ENCODE peak calls at places on chromosomes 3 and 15, in five cellular contexts. One of them, this sample, is unnamed.
A peak's percentile ranks its signal among the peaks of the same experiment; 100 is the strongest.

GRCh38 chr3:24338409-24338808 is 156.2 kb downstream of the THRB start:
- DNase-seq in fibroblast of lung: no peak
- DNase-seq in PC-3: peak; percentile 27
- DNase-seq in IMR-90: no peak
- DNase-seq in HepG2: no peak
- DNase-seq in this sample: no peak

GRCh38 chr3:63617391-63617790 is 35.1 kb upstream of the SNTN start:
- DNase-seq in fibroblast of lung: no peak
- DNase-seq in PC-3: no peak
- DNase-seq in IMR-90: no peak
- DNase-seq in HepG2: no peak
- DNase-seq in this sample: no peak

GRCh38 chr15:40853241-40853890 is 9.5 kb downstream of the SPINT1 start:
- DNase-seq in fibroblast of lung: no peak
- DNase-seq in PC-3: no peak
- DNase-seq in IMR-90: no peak
- DNase-seq in HepG2: no peak
- DNase-seq in this sample: no peak

GRCh38 chr3:165382672-165383071 is 186.5 kb upstream of the SLITRK3 start:
- DNase-seq in fibroblast of lung: no peak
- DNase-seq in PC-3: no peak
- DNase-seq in IMR-90: no peak
- DNase-seq in HepG2: no peak
- DNase-seq in this sample: no peak

GRCh38 chr3:131957511-131957910 is 77.3 kb downstream of the CPNE4 start:
- DNase-seq in fibroblast of lung: no peak
- DNase-seq in PC-3: no peak
- DNase-seq in IMR-90: no peak
- DNase-seq in HepG2: no peak
- DNase-seq in this sample: no peak

GRCh38 chr15:76339302-76340197 is 3.0 kb downstream of the ISL2 start:
- DNase-seq in fibroblast of lung: peak; percentile 58
- DNase-seq in PC-3: no peak
- DNase-seq in IMR-90: no peak
- DNase-seq in HepG2: no peak
- DNase-seq in this sample: no peak

GRCh38 chr3:122394173-122394572 is 10.2 kb downstream of the FAM162A start:
- DNase-seq in fibroblast of lung: no peak
- DNase-seq in PC-3: no peak
- DNase-seq in IMR-90: peak; percentile 4
- DNase-seq in HepG2: no peak
- DNase-seq in this sample: no peak

GRCh38 chr3:71478568-71478967 is 105.0 kb downstream of the FOXP1 start:
- DNase-seq in fibroblast of lung: no peak
- DNase-seq in PC-3: peak; percentile 48
- DNase-seq in IMR-90: peak; percentile 26
- DNase-seq in HepG2: no peak
- DNase-seq in this sample: no peak

GRCh38 chr3:8625991-8626390 is 18.6 kb downstream of the SSUH2 start:
- DNase-seq in fibroblast of lung: no peak
- DNase-seq in PC-3: peak; percentile 52
- DNase-seq in IMR-90: peak; percentile 54
- DNase-seq in HepG2: no peak
- DNase-seq in this sample: peak; percentile 34

GRCh38 chr15:22811640-22812039 is 25.2 kb downstream of the NIPA1 start:
- DNase-seq in fibroblast of lung: no peak
- DNase-seq in PC-3: peak; percentile 59
- DNase-seq in IMR-90: peak; percentile 12
- DNase-seq in HepG2: peak; percentile 39
- DNase-seq in this sample: no peak

GRCh38 chr15:74799843-74800558 is 12.6 kb upstream of the LMAN1L start:
- DNase-seq in fibroblast of lung: peak; percentile 60
- DNase-seq in PC-3: peak; percentile 74
- DNase-seq in IMR-90: peak; percentile 52
- DNase-seq in HepG2: peak; percentile 43
- DNase-seq in this sample: peak; percentile 46

GRCh38 chr15:74802290-74802689 is 10.3 kb upstream of the LMAN1L start:
- DNase-seq in fibroblast of lung: no peak
- DNase-seq in PC-3: no peak
- DNase-seq in IMR-90: no peak
- DNase-seq in HepG2: no peak
- DNase-seq in this sample: no peak

GRCh38 chr15:74801311-74801997 is 11.2 kb upstream of the LMAN1L start:
- DNase-seq in fibroblast of lung: no peak
- DNase-seq in PC-3: no peak
- DNase-seq in IMR-90: no peak
- DNase-seq in HepG2: no peak
- DNase-seq in this sample: no peak

GRCh38 chr15:74799255-74799842 is 13.3 kb upstream of the LMAN1L start:
- DNase-seq in fibroblast of lung: no peak
- DNase-seq in PC-3: no peak
- DNase-seq in IMR-90: no peak
- DNase-seq in HepG2: no peak
- DNase-seq in this sample: no peak

GRCh38 chr15:74800559-74801094 is 12.0 kb upstream of the LMAN1L start:
- DNase-seq in fibroblast of lung: no peak
- DNase-seq in PC-3: no peak
- DNase-seq in IMR-90: no peak
- DNase-seq in HepG2: no peak
- DNase-seq in this sample: no peak
- H3K36me3 ChIP-seq in fibroblast of lung: peaks cover 26% of the 10 kb centered on the region
- H3K36me3 ChIP-seq in PC-3: peaks cover 32% of the 10 kb centered on the region
- H3K36me3 ChIP-seq in IMR-90: peaks cover 46% of the 10 kb centered on the region
- H3K36me3 ChIP-seq in HepG2: peaks cover 41% of the 10 kb centered on the region
- H3K36me3 ChIP-seq in this sample: peaks cover 50% of the 10 kb centered on the region

GRCh38 chr3:129460572-129460971 is 20.5 kb downstream of the IFT122 start:
- DNase-seq in fibroblast of lung: no peak
- DNase-seq in PC-3: no peak
- DNase-seq in IMR-90: no peak
- DNase-seq in HepG2: no peak
- DNase-seq in this sample: no peak

GRCh38 chr3:129460155-129460554 is 20.1 kb downstream of the IFT122 start:
- DNase-seq in fibroblast of lung: no peak
- DNase-seq in PC-3: no peak
- DNase-seq in IMR-90: no peak
- DNase-seq in HepG2: no peak
- DNase-seq in this sample: no peak

GRCh38 chr3:129461461-129462146 is 21.6 kb downstream of the IFT122 start:
- DNase-seq in fibroblast of lung: peak; percentile 34
- DNase-seq in PC-3: peak; percentile 51
- DNase-seq in IMR-90: peak; percentile 64
- DNase-seq in HepG2: no peak
- DNase-seq in this sample: no peak

GRCh38 chr3:129462365-129462968 is 22.4 kb downstream of the IFT122 start:
- DNase-seq in fibroblast of lung: no peak
- DNase-seq in PC-3: no peak
- DNase-seq in IMR-90: no peak
- DNase-seq in HepG2: no peak
- DNase-seq in this sample: no peak

DNA sequence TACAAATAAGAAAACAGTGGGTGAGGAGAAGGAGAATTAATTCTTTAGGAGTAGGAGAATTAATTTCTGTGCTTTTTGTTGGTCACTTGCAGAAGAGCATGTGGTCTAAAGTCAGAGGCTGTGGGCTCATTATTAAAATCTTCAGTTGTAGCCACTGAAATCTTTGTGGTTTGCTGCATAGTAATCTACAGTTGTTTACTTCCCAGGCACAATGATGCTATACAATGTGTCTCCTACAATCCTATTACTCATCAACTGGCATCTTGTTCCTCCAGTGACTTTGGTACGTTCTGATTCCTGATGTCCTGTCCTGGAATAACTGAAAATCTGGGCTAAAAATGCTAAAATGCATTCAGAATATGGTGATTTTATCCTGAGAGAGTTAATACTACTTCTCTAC is 21.0 kb downstream of the IFT122 start:
- DNase-seq in fibroblast of lung: peak; percentile 72
- DNase-seq in PC-3: peak; percentile 70
- DNase-seq in IMR-90: peak; percentile 81
- DNase-seq in HepG2: no peak
- DNase-seq in this sample: peak; percentile 33
- H3K27me3 ChIP-seq in fibroblast of lung: no peaks in the 10 kb centered on the region
- H3K27me3 ChIP-seq in PC-3: no peaks in the 10 kb centered on the region
- H3K27me3 ChIP-seq in IMR-90: no peaks in the 10 kb centered on the region
- H3K27me3 ChIP-seq in HepG2: no peaks in the 10 kb centered on the region
- H3K27me3 ChIP-seq in this sample: no peaks in the 10 kb centered on the region

DNA sequence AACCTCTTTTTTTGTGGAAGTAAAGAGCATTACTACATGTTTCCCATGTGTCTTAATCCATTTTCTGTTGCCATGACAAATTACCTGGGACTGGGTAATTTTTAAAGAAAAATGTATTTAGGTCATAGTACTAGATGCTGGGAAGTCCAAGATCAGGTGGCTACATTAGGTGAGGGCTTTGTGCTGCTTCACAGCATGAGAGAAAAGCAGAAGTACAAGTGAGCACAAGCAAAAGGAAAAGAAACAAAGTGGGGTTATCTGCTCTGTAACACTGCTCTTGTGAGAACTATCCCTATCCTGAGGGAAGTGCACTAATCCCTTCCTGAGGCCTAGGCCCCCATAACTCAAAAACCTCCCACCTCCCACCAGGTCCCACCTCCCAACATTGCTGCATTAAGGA is 298.3 kb upstream of the SATB1 start:
- DNase-seq in fibroblast of lung: no peak
- DNase-seq in PC-3: no peak
- DNase-seq in IMR-90: no peak
- DNase-seq in HepG2: no peak
- DNase-seq in this sample: no peak
- H3K4me3 ChIP-seq in fibroblast of lung: no peak overlapping the region
- H3K4me3 ChIP-seq in PC-3: no peak overlapping the region
- H3K4me3 ChIP-seq in IMR-90: no peak overlapping the region
- H3K4me3 ChIP-seq in HepG2: no peak overlapping the region
- H3K4me3 ChIP-seq in this sample: no peak overlapping the region

GRCh38 chr3:142019794-142020320 is 129.5 kb downstream of the TFDP2 start:
- DNase-seq in fibroblast of lung: no peak
- DNase-seq in PC-3: no peak
- DNase-seq in IMR-90: peak; percentile 41
- DNase-seq in HepG2: no peak
- DNase-seq in this sample: peak; percentile 4
- H3K36me3 ChIP-seq in fibroblast of lung: no peaks in the 10 kb centered on the region
- H3K36me3 ChIP-seq in PC-3: no peaks in the 10 kb centered on the region
- H3K36me3 ChIP-seq in IMR-90: no peaks in the 10 kb centered on the region
- H3K36me3 ChIP-seq in HepG2: no peaks in the 10 kb centered on the region
- H3K36me3 ChIP-seq in this sample: no peaks in the 10 kb centered on the region

GRCh38 chr15:37076543-37076942 is 23.8 kb downstream of the MEIS2 start:
- DNase-seq in fibroblast of lung: peak; percentile 74
- DNase-seq in PC-3: peak; percentile 45
- DNase-seq in IMR-90: peak; percentile 78
- DNase-seq in HepG2: no peak
- DNase-seq in this sample: no peak

GRCh38 chr15:37071134-37071533 is 29.2 kb downstream of the MEIS2 start:
- DNase-seq in fibroblast of lung: no peak
- DNase-seq in PC-3: no peak
- DNase-seq in IMR-90: no peak
- DNase-seq in HepG2: no peak
- DNase-seq in this sample: no peak

GRCh38 chr15:37075777-37076176 is 24.6 kb downstream of the MEIS2 start:
- DNase-seq in fibroblast of lung: no peak
- DNase-seq in PC-3: no peak
- DNase-seq in IMR-90: no peak
- DNase-seq in HepG2: no peak
- DNase-seq in this sample: no peak

GRCh38 chr15:37070686-37071085 is 29.7 kb downstream of the MEIS2 start:
- DNase-seq in fibroblast of lung: no peak
- DNase-seq in PC-3: no peak
- DNase-seq in IMR-90: no peak
- DNase-seq in HepG2: no peak
- DNase-seq in this sample: no peak

GRCh38 chr15:37072181-37072580 is 28.2 kb downstream of the MEIS2 start:
- DNase-seq in fibroblast of lung: peak; percentile 20
- DNase-seq in PC-3: no peak
- DNase-seq in IMR-90: peak; percentile 43
- DNase-seq in HepG2: no peak
- DNase-seq in this sample: no peak
- H3K27me3 ChIP-seq in fibroblast of lung: no peaks in the 10 kb centered on the region
- H3K27me3 ChIP-seq in PC-3: no peaks in the 10 kb centered on the region
- H3K27me3 ChIP-seq in IMR-90: no peaks in the 10 kb centered on the region
- H3K27me3 ChIP-seq in HepG2: no peaks in the 10 kb centered on the region
- H3K27me3 ChIP-seq in this sample: no peaks in the 10 kb centered on the region

DNA sequence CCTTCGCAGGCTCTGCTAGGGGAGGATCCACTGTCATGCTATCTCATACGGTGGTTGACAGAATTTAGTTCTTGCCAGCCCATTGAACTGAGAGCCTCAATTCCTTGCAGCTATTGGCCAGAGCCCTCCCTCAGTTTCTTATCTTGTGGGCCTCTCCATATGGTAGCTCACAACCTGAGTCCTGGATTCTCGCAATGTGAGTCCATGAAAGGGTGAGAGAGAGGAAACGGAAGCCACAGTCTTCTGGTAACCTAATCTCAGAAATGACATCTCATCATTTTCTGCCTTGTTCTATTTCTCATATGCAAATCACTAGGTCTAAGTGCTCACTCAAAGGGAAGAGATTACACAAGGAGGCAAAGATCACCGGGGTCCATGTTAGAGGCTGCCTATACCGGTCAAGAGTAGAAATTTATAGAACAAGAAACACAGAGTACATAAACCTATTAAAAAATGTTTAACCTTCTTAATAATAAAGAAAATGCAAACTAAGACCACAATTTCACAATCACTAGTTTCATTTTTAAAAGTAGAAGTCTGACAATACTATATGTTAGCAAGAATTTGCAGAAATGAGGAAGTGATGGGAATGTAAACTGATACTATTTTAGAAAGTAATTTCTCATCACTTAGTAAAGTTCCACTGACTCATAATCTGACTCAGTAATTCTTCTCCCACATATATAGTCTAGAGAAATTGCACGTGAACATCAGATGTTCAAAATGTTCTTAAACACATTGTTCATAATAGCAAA is 378.4 kb upstream of the AGTR1 start:
- DNase-seq in fibroblast of lung: peak; percentile 92
- DNase-seq in PC-3: peak; percentile 47
- DNase-seq in IMR-90: peak; percentile 90
- DNase-seq in HepG2: no peak
- DNase-seq in this sample: peak; percentile 29
- H3K4me3 ChIP-seq in fibroblast of lung: no peak overlapping the region
- H3K4me3 ChIP-seq in PC-3: no peak overlapping the region
- H3K4me3 ChIP-seq in IMR-90: no peak overlapping the region
- H3K4me3 ChIP-seq in HepG2: no peak overlapping the region
- H3K4me3 ChIP-seq in this sample: peak overlapping the region; percentile 7

GRCh38 chr3:5213574-5213966 is 26.1 kb downstream of the EDEM1 start:
- DNase-seq in fibroblast of lung: no peak
- DNase-seq in PC-3: no peak
- DNase-seq in IMR-90: no peak
- DNase-seq in HepG2: no peak
- DNase-seq in this sample: no peak
- H3K36me3 ChIP-seq in fibroblast of lung: peaks cover 14% of the 10 kb centered on the region
- H3K36me3 ChIP-seq in PC-3: peaks cover 55% of the 10 kb centered on the region
- H3K36me3 ChIP-seq in IMR-90: peaks cover 66% of the 10 kb centered on the region
- H3K36me3 ChIP-seq in HepG2: peaks cover 81% of the 10 kb centered on the region
- H3K36me3 ChIP-seq in this sample: peaks cover 77% of the 10 kb centered on the region

This sample was measured in brain microvascular endothelial cell.